ENCODE peak calls at places on chromosomes 2 and 18, in eight cellular contexts. Q, M, I, A, Z, V, O and K are unnamed samples.

GRCh38 chr2:114543106-114543806 is 100.8 kb downstream of the DPP10 start:
- DNase-seq in Q (no peak), M (no peak), I (peak; percentile 1), A (peak; percentile 19), Z (no peak), V (no peak), O (no peak), K (no peak)

GRCh38 chr2:95526360-95527341 is 42.1 kb upstream of the TRIM43B start:
- DNase-seq in Q (peak; percentile 76), M (peak; percentile 4), I (peak; percentile 57), A (peak; percentile 61), Z (peak; percentile 80), V (peak; percentile 40), O (peak; percentile 72), K (no peak)

GRCh38 chr2:75130171-75130570 is 69.1 kb downstream of the TACR1 start:
- DNase-seq in Q (no peak), M (no peak), I (no peak), A (peak; percentile 36), Z (no peak), V (no peak), O (no peak), K (no peak)

GRCh38 chr2:1505031-1505441 is 91.8 kb downstream of the TPO start:
- DNase-seq in Q (no peak), M (no peak), I (no peak), A (no peak), Z (no peak), V (no peak), O (no peak), K (no peak)

GRCh38 chr2:39437522-39438296 is 624 bp upstream of the MAP4K3 start:
- DNase-seq in Q (peak; percentile 73), M (no peak), I (peak; percentile 80), A (peak; percentile 63), Z (peak; percentile 74), V (peak; percentile 7), O (peak; percentile 71), K (no peak)

GRCh38 chr2:31286961-31287550 is 53.1 kb downstream of the EHD3 start:
- DNase-seq in Q (no peak), M (no peak), I (no peak), A (no peak), Z (no peak), V (no peak), O (peak; percentile 37), K (no peak)

GRCh38 chr18:26547302-26548143 is 830 bp downstream of the KCTD1 start:
- DNase-seq in Q (peak; percentile 75), M (peak; percentile 52), I (peak; percentile 91), A (peak; percentile 85), Z (peak; percentile 74), V (peak; percentile 22), O (no peak), K (no peak)

GRCh38 chr18:52700757-52701156 is 360.8 kb downstream of the DCC start:
- DNase-seq in Q (no peak), M (no peak), I (no peak), A (no peak), Z (no peak), V (no peak), O (no peak), K (no peak)

GRCh38 chr2:69538249-69538648 is 101.0 kb upstream of the NFU1 start:
- DNase-seq in Q (no peak), M (no peak), I (no peak), A (no peak), Z (no peak), V (no peak), O (no peak), K (no peak)

GRCh38 chr18:33605250-33605649 is 27.2 kb downstream of the ASXL3 start:
- DNase-seq in Q (no peak), M (no peak), I (no peak), A (no peak), Z (no peak), V (no peak), O (no peak), K (no peak)

GRCh38 chr2:17879137-17879912 is 858 bp downstream of the KCNS3 start:
- DNase-seq in Q (peak; percentile 82), M (no peak), I (peak; percentile 81), A (peak; percentile 77), Z (peak; percentile 88), V (no peak), O (peak; percentile 87), K (no peak)

GRCh38 chr18:23573948-23574431 is 12.3 kb downstream of the NPC1 start:
- DNase-seq in Q (no peak), M (no peak), I (peak; percentile 77), A (no peak), Z (no peak), V (peak; percentile 17), O (peak; percentile 76), K (peak; percentile 17)

GRCh38 chr2:98926601-98927000 is 9.4 kb downstream of the CRACDL start:
- DNase-seq in Q (no peak), M (no peak), I (no peak), A (no peak), Z (no peak), V (no peak), O (no peak), K (no peak)

DNA sequence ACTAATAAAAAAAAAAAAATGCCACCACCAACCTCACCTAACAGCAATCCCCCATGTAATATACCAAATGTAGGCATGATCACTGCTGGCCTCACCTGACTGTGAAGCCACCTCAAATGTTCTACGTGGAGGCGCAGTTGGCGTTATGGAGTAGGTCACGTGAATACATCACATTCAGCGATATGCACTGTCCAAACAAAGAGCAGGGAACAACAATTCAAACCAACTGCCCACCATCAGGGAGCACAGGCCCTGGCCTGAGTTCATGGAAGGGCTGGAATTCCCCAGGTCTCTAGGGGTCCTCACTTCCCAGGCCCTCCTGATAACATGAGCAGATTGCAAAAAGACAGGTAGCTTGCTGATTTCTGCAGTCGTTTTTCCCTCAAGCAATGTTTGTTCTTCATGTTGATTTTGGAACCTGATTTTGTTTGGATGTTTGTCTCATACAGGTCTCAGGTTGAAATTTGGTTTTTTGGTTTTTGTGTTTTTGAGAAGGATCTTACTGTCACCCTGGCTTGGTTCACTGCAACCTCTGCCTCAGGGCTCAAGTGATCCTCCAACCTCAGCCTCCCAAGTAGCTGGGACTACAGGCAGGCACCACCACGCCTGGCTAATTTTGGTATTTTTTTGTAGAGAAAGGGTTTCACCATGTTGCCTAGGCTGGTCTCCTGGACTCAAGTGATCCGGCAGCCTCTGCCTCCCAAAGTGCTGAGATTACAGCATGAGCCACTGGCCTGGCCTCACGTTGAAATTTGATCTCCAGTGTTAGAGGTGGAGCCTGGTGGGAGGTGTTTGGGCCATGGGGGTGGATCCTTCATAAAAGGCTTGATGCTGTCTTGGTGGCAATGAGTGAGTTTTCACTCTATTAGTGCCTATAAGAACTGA is 15.5 kb downstream of the TBC1D8 start:
- DNase-seq in Q (no peak), M (no peak), I (no peak), A (no peak), Z (no peak), V (no peak), O (peak; percentile 44), K (no peak)
- H3K4me3 ChIP-seq in Q (no peak overlapping the region), M (no peak overlapping the region), I (no peak overlapping the region), A (no peak overlapping the region), Z (no peak overlapping the region), V (no peak overlapping the region), O (no peak overlapping the region), K (no peak overlapping the region)

DNA sequence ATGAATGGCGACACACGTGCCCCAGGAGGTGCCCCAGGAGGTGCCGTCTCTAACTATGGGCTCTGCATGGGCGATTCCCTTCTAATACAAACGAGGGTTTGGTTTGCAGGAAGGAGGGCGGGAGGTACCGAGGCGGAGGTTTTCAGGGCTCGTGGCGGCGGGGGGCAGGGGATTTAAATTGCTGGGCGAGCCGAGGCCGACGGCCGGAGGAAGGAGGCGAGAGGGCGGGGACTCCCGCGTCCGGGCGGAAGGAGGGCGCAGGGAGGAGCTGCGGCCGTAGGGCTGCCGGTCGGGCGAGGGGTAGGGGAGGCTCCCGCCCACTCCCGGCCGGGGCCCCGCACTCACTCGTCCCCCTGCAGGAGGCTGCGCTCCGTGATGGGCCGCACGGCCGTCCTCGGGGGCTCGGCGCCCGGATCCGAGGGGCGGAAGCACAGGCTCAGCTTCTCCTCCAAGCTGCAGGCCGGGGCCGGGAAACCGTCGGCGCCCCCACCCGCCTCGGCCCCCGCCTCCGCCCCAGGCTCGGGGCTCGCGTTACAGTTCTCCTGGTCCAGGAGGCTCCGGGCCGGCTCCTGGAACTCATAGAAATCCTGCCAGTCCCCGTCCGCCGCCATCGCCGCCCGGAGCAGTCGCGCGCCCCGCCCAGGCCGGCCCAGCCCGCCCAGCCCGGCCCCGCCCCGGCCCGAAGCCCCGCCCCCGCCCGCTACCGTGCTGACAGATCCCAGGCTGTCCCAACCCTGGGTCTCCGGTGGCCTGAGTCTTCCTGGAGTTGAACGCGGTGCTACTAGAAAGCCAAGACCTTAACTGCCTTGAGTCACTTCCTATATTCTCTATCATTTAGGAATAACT is at the start of gene FEZ2:
- DNase-seq in Q (peak; percentile 80), M (no peak), I (peak; percentile 73), A (peak; percentile 83), Z (peak; percentile 88), V (peak; percentile 53), O (peak; percentile 72), K (no peak)
- H3K4me3 ChIP-seq in Q (peak within 1 kb of the TSS; percentile 98), M (peak within 1 kb of the TSS; percentile 76), I (peak within 1 kb of the TSS; percentile 70), A (peak within 1 kb of the TSS; percentile 96), Z (peak within 1 kb of the TSS; percentile 99), V (peak within 1 kb of the TSS; percentile 82), O (peak within 1 kb of the TSS; percentile 65), K (peak within 1 kb of the TSS; percentile 96)

GRCh38 chr2:127086800-127087737 is 19.9 kb downstream of the BIN1 start:
- DNase-seq in Q (no peak), M (peak; percentile 58), I (no peak), A (no peak), Z (peak; percentile 68), V (no peak), O (no peak), K (no peak)
- H3K4me3 ChIP-seq in Q (peak overlapping the region; percentile 72), M (peak overlapping the region; percentile 19), I (no peak overlapping the region), A (no peak overlapping the region), Z (no peak overlapping the region), V (no peak overlapping the region), O (no peak overlapping the region), K (no peak overlapping the region)

GRCh38 chr2:5121106-5121505 is 571.1 kb upstream of the SOX11 start:
- DNase-seq in Q (no peak), M (no peak), I (no peak), A (no peak), Z (no peak), V (no peak), O (no peak), K (no peak)

GRCh38 chr2:5121677-5122076 is 570.5 kb upstream of the SOX11 start:
- DNase-seq in Q (no peak), M (no peak), I (peak; percentile 8), A (no peak), Z (no peak), V (no peak), O (no peak), K (no peak)

GRCh38 chr2:5123597-5124196 is 568.5 kb upstream of the SOX11 start:
- DNase-seq in Q (no peak), M (no peak), I (peak; percentile 8), A (no peak), Z (no peak), V (no peak), O (no peak), K (no peak)

DNA sequence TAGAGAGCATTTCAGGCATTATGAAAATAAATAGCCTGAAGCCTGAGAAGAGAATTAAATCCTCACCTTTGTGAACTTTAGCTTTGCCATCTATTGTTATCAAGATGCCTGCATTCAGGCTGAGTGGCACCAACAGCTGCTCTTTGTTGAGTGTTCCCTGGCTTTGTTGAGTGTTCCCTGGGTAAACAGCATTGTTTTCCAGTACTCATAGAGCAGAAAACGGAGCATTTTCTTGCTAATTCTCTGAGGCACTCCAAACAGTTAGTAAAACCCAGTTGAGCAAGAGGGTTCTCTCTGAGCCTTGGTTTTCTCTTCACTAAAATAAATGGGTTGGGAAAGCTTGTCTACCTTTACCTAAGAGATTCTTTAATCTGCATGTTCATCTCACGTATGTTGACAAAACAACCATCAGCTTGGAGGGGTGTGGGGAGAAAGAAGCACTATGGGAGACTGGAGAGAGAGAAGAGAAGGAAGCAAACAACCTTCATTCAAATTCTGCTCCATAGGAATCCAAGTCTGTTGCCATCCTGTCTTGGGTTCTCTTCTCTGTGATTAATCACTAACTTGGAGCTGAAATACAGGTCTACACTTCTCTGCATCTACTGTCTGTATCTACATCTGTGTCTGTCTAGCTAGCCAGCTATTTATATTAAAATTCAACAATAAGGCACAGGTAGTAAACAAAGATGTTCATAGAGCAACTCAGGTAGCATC is 567.0 kb upstream of the SOX11 start:
- DNase-seq in Q (no peak), M (no peak), I (no peak), A (no peak), Z (no peak), V (no peak), O (no peak), K (no peak)
- H3K4me3 ChIP-seq in Q (no peak overlapping the region), M (no peak overlapping the region), I (no peak overlapping the region), A (no peak overlapping the region), Z (no peak overlapping the region), V (no peak overlapping the region), O (no peak overlapping the region), K (no peak overlapping the region)